ENCODE peak calls at places on chromosomes 2 and 18, in five cellular contexts. One of them, this sample, is unnamed.

GRCh38 chr2:112674229-112674628 is 28.5 kb downstream of the SLC20A1 start:
- DNase-seq in BJ: no peak
- DNase-seq in stimulated activated CD8-positive, alpha-beta memory T cell treated with anti-CD3 and anti-CD28 coated beads, Interleukin-4, amount 100 ng/mL, for 4 hours: no peak
- DNase-seq in activated T-helper 9 cell treated with anti-CD3 and anti-CD28 coated beads, Interleukin-2, amount 50 U/mL, for 16 hours: no peak
- DNase-seq in keratinocyte: no peak
- DNase-seq in this sample: no peak

GRCh38 chr2:221345516-221345915 is 226.6 kb downstream of the EPHA4 start:
- DNase-seq in activated T-helper 9 cell treated with anti-CD3 and anti-CD28 coated beads, Interleukin-2, amount 50 U/mL, for 16 hours: no peak
- DNase-seq in stimulated activated CD8-positive, alpha-beta memory T cell treated with anti-CD3 and anti-CD28 coated beads, Interleukin-4, amount 100 ng/mL, for 4 hours: no peak
- DNase-seq in BJ: no peak
- DNase-seq in keratinocyte: no peak
- DNase-seq in this sample: no peak

GRCh38 chr2:223978451-223978850 is 21.2 kb downstream of the MRPL44 start:
- DNase-seq in BJ: no peak
- DNase-seq in keratinocyte: no peak
- DNase-seq in activated T-helper 9 cell treated with anti-CD3 and anti-CD28 coated beads, Interleukin-2, amount 50 U/mL, for 16 hours: no peak
- DNase-seq in stimulated activated CD8-positive, alpha-beta memory T cell treated with anti-CD3 and anti-CD28 coated beads, Interleukin-4, amount 100 ng/mL, for 4 hours: no peak
- DNase-seq in this sample: no peak

GRCh38 chr2:47486858-47487497 is 84.0 kb downstream of the MSH2 start:
- DNase-seq in stimulated activated CD8-positive, alpha-beta memory T cell treated with anti-CD3 and anti-CD28 coated beads, Interleukin-4, amount 100 ng/mL, for 4 hours: no peak
- DNase-seq in keratinocyte: no peak
- DNase-seq in BJ: no peak
- DNase-seq in activated T-helper 9 cell treated with anti-CD3 and anti-CD28 coated beads, Interleukin-2, amount 50 U/mL, for 16 hours: no peak
- DNase-seq in this sample: no peak

GRCh38 chr2:219522111-219523030 is 8.1 kb downstream of the ASIC4 start:
- DNase-seq in activated T-helper 9 cell treated with anti-CD3 and anti-CD28 coated beads, Interleukin-2, amount 50 U/mL, for 16 hours: no peak
- DNase-seq in stimulated activated CD8-positive, alpha-beta memory T cell treated with anti-CD3 and anti-CD28 coated beads, Interleukin-4, amount 100 ng/mL, for 4 hours: no peak
- DNase-seq in keratinocyte: no peak
- DNase-seq in BJ: peak
- DNase-seq in this sample: no peak

GRCh38 chr18:10726198-10727068 is 200.6 kb downstream of the NAPG start:
- DNase-seq in keratinocyte: no peak
- DNase-seq in BJ: no peak
- DNase-seq in activated T-helper 9 cell treated with anti-CD3 and anti-CD28 coated beads, Interleukin-2, amount 50 U/mL, for 16 hours: no peak
- DNase-seq in stimulated activated CD8-positive, alpha-beta memory T cell treated with anti-CD3 and anti-CD28 coated beads, Interleukin-4, amount 100 ng/mL, for 4 hours: no peak
- DNase-seq in this sample: no peak

GRCh38 chr18:46046126-46046525 is 25.9 kb downstream of the PSTPIP2 start:
- DNase-seq in keratinocyte: no peak
- DNase-seq in stimulated activated CD8-positive, alpha-beta memory T cell treated with anti-CD3 and anti-CD28 coated beads, Interleukin-4, amount 100 ng/mL, for 4 hours: no peak
- DNase-seq in BJ: no peak
- DNase-seq in activated T-helper 9 cell treated with anti-CD3 and anti-CD28 coated beads, Interleukin-2, amount 50 U/mL, for 16 hours: no peak
- DNase-seq in this sample: no peak

GRCh38 chr2:180823546-180824141 is 156.8 kb upstream of the UBE2E3 start:
- DNase-seq in activated T-helper 9 cell treated with anti-CD3 and anti-CD28 coated beads, Interleukin-2, amount 50 U/mL, for 16 hours: no peak
- DNase-seq in BJ: peak
- DNase-seq in keratinocyte: no peak
- DNase-seq in stimulated activated CD8-positive, alpha-beta memory T cell treated with anti-CD3 and anti-CD28 coated beads, Interleukin-4, amount 100 ng/mL, for 4 hours: no peak
- DNase-seq in this sample: no peak

GRCh38 chr2:160269803-160270570 is 69.9 kb upstream of the ITGB6 start:
- DNase-seq in BJ: peak
- DNase-seq in activated T-helper 9 cell treated with anti-CD3 and anti-CD28 coated beads, Interleukin-2, amount 50 U/mL, for 16 hours: peak
- DNase-seq in keratinocyte: no peak
- DNase-seq in stimulated activated CD8-positive, alpha-beta memory T cell treated with anti-CD3 and anti-CD28 coated beads, Interleukin-4, amount 100 ng/mL, for 4 hours: peak
- DNase-seq in this sample: peak

GRCh38 chr2:100292022-100292580 is 30.2 kb downstream of the LONRF2 start:
- DNase-seq in stimulated activated CD8-positive, alpha-beta memory T cell treated with anti-CD3 and anti-CD28 coated beads, Interleukin-4, amount 100 ng/mL, for 4 hours: no peak
- DNase-seq in keratinocyte: peak
- DNase-seq in activated T-helper 9 cell treated with anti-CD3 and anti-CD28 coated beads, Interleukin-2, amount 50 U/mL, for 16 hours: peak
- DNase-seq in BJ: no peak
- DNase-seq in this sample: peak

GRCh38 chr18:44229693-44230108 is 451.0 kb upstream of the SETBP1 start:
- DNase-seq in keratinocyte: no peak
- DNase-seq in BJ: peak
- DNase-seq in activated T-helper 9 cell treated with anti-CD3 and anti-CD28 coated beads, Interleukin-2, amount 50 U/mL, for 16 hours: no peak
- DNase-seq in stimulated activated CD8-positive, alpha-beta memory T cell treated with anti-CD3 and anti-CD28 coated beads, Interleukin-4, amount 100 ng/mL, for 4 hours: no peak
- DNase-seq in this sample: no peak

GRCh38 chr2:205546417-205546816 is 135.9 kb upstream of the NRP2 start:
- DNase-seq in activated T-helper 9 cell treated with anti-CD3 and anti-CD28 coated beads, Interleukin-2, amount 50 U/mL, for 16 hours: no peak
- DNase-seq in BJ: no peak
- DNase-seq in keratinocyte: no peak
- DNase-seq in stimulated activated CD8-positive, alpha-beta memory T cell treated with anti-CD3 and anti-CD28 coated beads, Interleukin-4, amount 100 ng/mL, for 4 hours: no peak
- DNase-seq in this sample: no peak

GRCh38 chr2:23555944-23556343 is 171.0 kb downstream of the KLHL29 start:
- DNase-seq in BJ: no peak
- DNase-seq in activated T-helper 9 cell treated with anti-CD3 and anti-CD28 coated beads, Interleukin-2, amount 50 U/mL, for 16 hours: no peak
- DNase-seq in stimulated activated CD8-positive, alpha-beta memory T cell treated with anti-CD3 and anti-CD28 coated beads, Interleukin-4, amount 100 ng/mL, for 4 hours: no peak
- DNase-seq in keratinocyte: no peak
- DNase-seq in this sample: no peak

GRCh38 chr2:241003369-241003768 is 5.0 kb downstream of the SNED1 start:
- DNase-seq in activated T-helper 9 cell treated with anti-CD3 and anti-CD28 coated beads, Interleukin-2, amount 50 U/mL, for 16 hours: no peak
- DNase-seq in stimulated activated CD8-positive, alpha-beta memory T cell treated with anti-CD3 and anti-CD28 coated beads, Interleukin-4, amount 100 ng/mL, for 4 hours: no peak
- DNase-seq in keratinocyte: no peak
- DNase-seq in BJ: no peak
- DNase-seq in this sample: no peak

GRCh38 chr2:70460333-70460732 is 93.3 kb downstream of the TGFA start:
- DNase-seq in stimulated activated CD8-positive, alpha-beta memory T cell treated with anti-CD3 and anti-CD28 coated beads, Interleukin-4, amount 100 ng/mL, for 4 hours: no peak
- DNase-seq in keratinocyte: no peak
- DNase-seq in BJ: no peak
- DNase-seq in activated T-helper 9 cell treated with anti-CD3 and anti-CD28 coated beads, Interleukin-2, amount 50 U/mL, for 16 hours: no peak
- DNase-seq in this sample: no peak

GRCh38 chr18:46341989-46342525 is 237.9 kb downstream of the HAUS1 start:
- DNase-seq in stimulated activated CD8-positive, alpha-beta memory T cell treated with anti-CD3 and anti-CD28 coated beads, Interleukin-4, amount 100 ng/mL, for 4 hours: no peak
- DNase-seq in BJ: no peak
- DNase-seq in activated T-helper 9 cell treated with anti-CD3 and anti-CD28 coated beads, Interleukin-2, amount 50 U/mL, for 16 hours: no peak
- DNase-seq in keratinocyte: no peak
- DNase-seq in this sample: no peak

GRCh38 chr2:30641765-30642341 is 165.4 kb downstream of the CAPN13 start:
- DNase-seq in BJ: no peak
- DNase-seq in stimulated activated CD8-positive, alpha-beta memory T cell treated with anti-CD3 and anti-CD28 coated beads, Interleukin-4, amount 100 ng/mL, for 4 hours: no peak
- DNase-seq in keratinocyte: no peak
- DNase-seq in activated T-helper 9 cell treated with anti-CD3 and anti-CD28 coated beads, Interleukin-2, amount 50 U/mL, for 16 hours: no peak
- DNase-seq in this sample: no peak

GRCh38 chr2:27489118-27489497 is 435 bp downstream of the IFT172 start:
- DNase-seq in activated T-helper 9 cell treated with anti-CD3 and anti-CD28 coated beads, Interleukin-2, amount 50 U/mL, for 16 hours: no peak
- DNase-seq in BJ: no peak
- DNase-seq in keratinocyte: no peak
- DNase-seq in stimulated activated CD8-positive, alpha-beta memory T cell treated with anti-CD3 and anti-CD28 coated beads, Interleukin-4, amount 100 ng/mL, for 4 hours: no peak
- DNase-seq in this sample: no peak